ENCODE peak calls at places on chromosomes 12 and 14, in nine cellular contexts. One of them, this sample, is unnamed.

GRCh38 chr12:13167226-13167625 is 29.3 kb upstream of the EMP1 start:
- DNase-seq in IMR-90: no peak
- DNase-seq in A549: no peak
- DNase-seq in CD4-positive, alpha-beta memory T cell: no peak
- DNase-seq in AG04450: no peak
- DNase-seq in HCT116: no peak
- DNase-seq in transverse colon: no peak
- DNase-seq in CD8-positive, alpha-beta memory T cell: no peak
- DNase-seq in HL-60: no peak
- DNase-seq in this sample: no peak

GRCh38 chr12:53236443-53237111 is 4.6 kb upstream of the RARG start:
- DNase-seq in IMR-90: no peak
- DNase-seq in A549: no peak
- DNase-seq in CD4-positive, alpha-beta memory T cell: peak; percentile 81
- DNase-seq in AG04450: no peak
- DNase-seq in HCT116: no peak
- DNase-seq in transverse colon: no peak
- DNase-seq in CD8-positive, alpha-beta memory T cell: peak; percentile 60
- DNase-seq in HL-60: no peak
- DNase-seq in this sample: no peak

GRCh38 chr12:110813298-110813697 is 33.5 kb upstream of the CCDC63 start:
- DNase-seq in IMR-90: no peak
- DNase-seq in A549: no peak
- DNase-seq in CD4-positive, alpha-beta memory T cell: no peak
- DNase-seq in AG04450: no peak
- DNase-seq in HCT116: no peak
- DNase-seq in transverse colon: no peak
- DNase-seq in CD8-positive, alpha-beta memory T cell: no peak
- DNase-seq in HL-60: no peak
- DNase-seq in this sample: no peak

GRCh38 chr14:70073924-70074566 is 114.7 kb downstream of the SLC8A3 start:
- DNase-seq in IMR-90: peak; percentile 73
- DNase-seq in A549: peak; percentile 85
- DNase-seq in CD4-positive, alpha-beta memory T cell: peak; percentile 7
- DNase-seq in AG04450: peak; percentile 24
- DNase-seq in HCT116: peak; percentile 64
- DNase-seq in transverse colon: peak; percentile 68
- DNase-seq in CD8-positive, alpha-beta memory T cell: no peak
- DNase-seq in HL-60: peak; percentile 27
- DNase-seq in this sample: no peak

GRCh38 chr12:54259194-54260011 is 20.5 kb downstream of the CBX5 start:
- DNase-seq in IMR-90: peak; percentile 87
- DNase-seq in A549: peak; percentile 95
- DNase-seq in CD4-positive, alpha-beta memory T cell: peak; percentile 17
- DNase-seq in AG04450: peak; percentile 63
- DNase-seq in HCT116: peak; percentile 72
- DNase-seq in transverse colon: peak; percentile 64
- DNase-seq in CD8-positive, alpha-beta memory T cell: no peak
- DNase-seq in HL-60: no peak
- DNase-seq in this sample: no peak

GRCh38 chr12:92078167-92079053 is 67.2 kb downstream of the BTG1 start:
- DNase-seq in IMR-90: peak; percentile 96
- DNase-seq in A549: peak; percentile 60
- DNase-seq in CD4-positive, alpha-beta memory T cell: no peak
- DNase-seq in AG04450: peak; percentile 82
- DNase-seq in HCT116: peak; percentile 12
- DNase-seq in transverse colon: peak; percentile 18
- DNase-seq in CD8-positive, alpha-beta memory T cell: no peak
- DNase-seq in HL-60: no peak
- DNase-seq in this sample: peak; percentile 99

GRCh38 chr14:53473480-53473879 is 320.4 kb upstream of the DDHD1 start:
- DNase-seq in IMR-90: no peak
- DNase-seq in A549: no peak
- DNase-seq in CD4-positive, alpha-beta memory T cell: no peak
- DNase-seq in AG04450: no peak
- DNase-seq in HCT116: no peak
- DNase-seq in transverse colon: no peak
- DNase-seq in CD8-positive, alpha-beta memory T cell: no peak
- DNase-seq in HL-60: no peak
- DNase-seq in this sample: no peak

GRCh38 chr12:127194176-127194575 is 1072.8 kb upstream of the TMEM132C start:
- DNase-seq in IMR-90: no peak
- DNase-seq in A549: no peak
- DNase-seq in CD4-positive, alpha-beta memory T cell: no peak
- DNase-seq in AG04450: no peak
- DNase-seq in HCT116: no peak
- DNase-seq in transverse colon: no peak
- DNase-seq in CD8-positive, alpha-beta memory T cell: no peak
- DNase-seq in HL-60: no peak
- DNase-seq in this sample: no peak

GRCh38 chr12:122836027-122836921 is 1.0 kb downstream of the HIP1R start:
- DNase-seq in IMR-90: peak; percentile 16
- DNase-seq in A549: peak; percentile 50
- DNase-seq in CD4-positive, alpha-beta memory T cell: peak; percentile 66
- DNase-seq in AG04450: no peak
- DNase-seq in HCT116: no peak
- DNase-seq in transverse colon: peak; percentile 72
- DNase-seq in CD8-positive, alpha-beta memory T cell: peak; percentile 29
- DNase-seq in HL-60: peak; percentile 23
- DNase-seq in this sample: no peak

GRCh38 chr14:55807536-55807935 is 227.5 kb downstream of the KTN1 start:
- DNase-seq in IMR-90: no peak
- DNase-seq in A549: no peak
- DNase-seq in CD4-positive, alpha-beta memory T cell: no peak
- DNase-seq in AG04450: no peak
- DNase-seq in HCT116: no peak
- DNase-seq in transverse colon: no peak
- DNase-seq in CD8-positive, alpha-beta memory T cell: no peak
- DNase-seq in HL-60: no peak
- DNase-seq in this sample: no peak

GRCh38 chr14:58898655-58899316 is 261.0 kb downstream of the DACT1 start:
- DNase-seq in IMR-90: peak; percentile 97
- DNase-seq in A549: no peak
- DNase-seq in CD4-positive, alpha-beta memory T cell: no peak
- DNase-seq in AG04450: peak; percentile 71
- DNase-seq in HCT116: no peak
- DNase-seq in transverse colon: no peak
- DNase-seq in CD8-positive, alpha-beta memory T cell: no peak
- DNase-seq in HL-60: no peak
- DNase-seq in this sample: peak; percentile 93

GRCh38 chr12:14849664-14850063 is 6.3 kb upstream of the ART4 start:
- DNase-seq in IMR-90: peak; percentile 36
- DNase-seq in A549: no peak
- DNase-seq in CD4-positive, alpha-beta memory T cell: no peak
- DNase-seq in AG04450: no peak
- DNase-seq in HCT116: no peak
- DNase-seq in transverse colon: no peak
- DNase-seq in CD8-positive, alpha-beta memory T cell: no peak
- DNase-seq in HL-60: no peak
- DNase-seq in this sample: no peak

GRCh38 chr14:90087433-90087832 is 25.6 kb downstream of the KCNK13 start:
- DNase-seq in IMR-90: peak; percentile 58
- DNase-seq in A549: no peak
- DNase-seq in CD4-positive, alpha-beta memory T cell: no peak
- DNase-seq in AG04450: peak; percentile 13
- DNase-seq in HCT116: no peak
- DNase-seq in transverse colon: peak; percentile 29
- DNase-seq in CD8-positive, alpha-beta memory T cell: no peak
- DNase-seq in HL-60: peak; percentile 85
- DNase-seq in this sample: no peak

DNA sequence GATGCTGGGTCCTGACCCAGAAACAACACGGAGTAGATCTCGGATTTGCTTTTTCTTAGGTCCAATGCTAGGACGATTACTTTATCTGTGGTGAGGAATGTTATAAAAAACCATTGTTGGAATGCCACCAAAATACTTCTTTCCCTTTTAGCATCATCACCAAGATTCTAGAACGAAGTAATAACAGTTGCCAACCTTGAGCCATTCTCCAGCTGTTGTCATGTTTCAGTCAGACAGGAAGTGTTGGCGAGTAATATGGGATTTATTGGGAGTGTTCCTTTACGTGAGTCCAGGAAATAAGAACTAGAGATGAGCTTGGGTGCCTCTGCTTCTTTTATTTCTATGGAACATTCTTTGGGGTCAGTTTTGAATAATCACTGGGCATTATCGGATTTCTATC is 892.9 kb downstream of the DIO2 start:
- DNase-seq in IMR-90: peak; percentile 57
- DNase-seq in A549: no peak
- DNase-seq in CD4-positive, alpha-beta memory T cell: no peak
- DNase-seq in AG04450: no peak
- DNase-seq in HCT116: no peak
- DNase-seq in transverse colon: no peak
- DNase-seq in CD8-positive, alpha-beta memory T cell: no peak
- DNase-seq in HL-60: no peak
- DNase-seq in this sample: no peak
- H3K4me3 ChIP-seq in IMR-90: no peak overlapping the region
- H3K4me3 ChIP-seq in A549: no peak overlapping the region
- H3K4me3 ChIP-seq in CD4-positive, alpha-beta memory T cell: no peak overlapping the region
- H3K4me3 ChIP-seq in AG04450: no peak overlapping the region
- H3K4me3 ChIP-seq in HCT116: no peak overlapping the region
- H3K4me3 ChIP-seq in transverse colon: no peak overlapping the region
- H3K4me3 ChIP-seq in CD8-positive, alpha-beta memory T cell: no peak overlapping the region
- H3K4me3 ChIP-seq in HL-60: no peak overlapping the region
- H3K4me3 ChIP-seq in this sample: no peak overlapping the region

GRCh38 chr12:116881867-116882507 is 746 bp upstream of the HRK start:
- DNase-seq in IMR-90: no peak
- DNase-seq in A549: no peak
- DNase-seq in CD4-positive, alpha-beta memory T cell: no peak
- DNase-seq in AG04450: no peak
- DNase-seq in HCT116: no peak
- DNase-seq in transverse colon: no peak
- DNase-seq in CD8-positive, alpha-beta memory T cell: no peak
- DNase-seq in HL-60: no peak
- DNase-seq in this sample: no peak
- H3K4me3 ChIP-seq in IMR-90: no peak overlapping the region
- H3K4me3 ChIP-seq in A549: peak overlapping the region; percentile 47
- H3K4me3 ChIP-seq in CD4-positive, alpha-beta memory T cell: no peak overlapping the region
- H3K4me3 ChIP-seq in AG04450: no peak overlapping the region
- H3K4me3 ChIP-seq in HCT116: no peak overlapping the region
- H3K4me3 ChIP-seq in transverse colon: peak overlapping the region; percentile 23
- H3K4me3 ChIP-seq in CD8-positive, alpha-beta memory T cell: no peak overlapping the region
- H3K4me3 ChIP-seq in HL-60: no peak overlapping the region
- H3K4me3 ChIP-seq in this sample: no peak overlapping the region

GRCh38 chr14:75181426-75182062 is 5.1 kb upstream of the TMED10 start:
- DNase-seq in IMR-90: no peak
- DNase-seq in A549: no peak
- DNase-seq in CD4-positive, alpha-beta memory T cell: no peak
- DNase-seq in AG04450: no peak
- DNase-seq in HCT116: no peak
- DNase-seq in transverse colon: no peak
- DNase-seq in CD8-positive, alpha-beta memory T cell: no peak
- DNase-seq in HL-60: no peak
- DNase-seq in this sample: no peak

GRCh38 chr14:75175677-75176141 is 703 bp downstream of the TMED10 start:
- DNase-seq in IMR-90: peak; percentile 35
- DNase-seq in A549: peak; percentile 65
- DNase-seq in CD4-positive, alpha-beta memory T cell: no peak
- DNase-seq in AG04450: no peak
- DNase-seq in HCT116: peak; percentile 6
- DNase-seq in transverse colon: no peak
- DNase-seq in CD8-positive, alpha-beta memory T cell: no peak
- DNase-seq in HL-60: no peak
- DNase-seq in this sample: no peak

GRCh38 chr14:75170797-75171196 is 5.6 kb downstream of the TMED10 start:
- DNase-seq in IMR-90: no peak
- DNase-seq in A549: no peak
- DNase-seq in CD4-positive, alpha-beta memory T cell: no peak
- DNase-seq in AG04450: no peak
- DNase-seq in HCT116: no peak
- DNase-seq in transverse colon: no peak
- DNase-seq in CD8-positive, alpha-beta memory T cell: no peak
- DNase-seq in HL-60: no peak
- DNase-seq in this sample: no peak

GRCh38 chr14:75174066-75174465 is 2.3 kb downstream of the TMED10 start:
- DNase-seq in IMR-90: no peak
- DNase-seq in A549: no peak
- DNase-seq in CD4-positive, alpha-beta memory T cell: no peak
- DNase-seq in AG04450: no peak
- DNase-seq in HCT116: no peak
- DNase-seq in transverse colon: no peak
- DNase-seq in CD8-positive, alpha-beta memory T cell: no peak
- DNase-seq in HL-60: no peak
- DNase-seq in this sample: no peak

DNA sequence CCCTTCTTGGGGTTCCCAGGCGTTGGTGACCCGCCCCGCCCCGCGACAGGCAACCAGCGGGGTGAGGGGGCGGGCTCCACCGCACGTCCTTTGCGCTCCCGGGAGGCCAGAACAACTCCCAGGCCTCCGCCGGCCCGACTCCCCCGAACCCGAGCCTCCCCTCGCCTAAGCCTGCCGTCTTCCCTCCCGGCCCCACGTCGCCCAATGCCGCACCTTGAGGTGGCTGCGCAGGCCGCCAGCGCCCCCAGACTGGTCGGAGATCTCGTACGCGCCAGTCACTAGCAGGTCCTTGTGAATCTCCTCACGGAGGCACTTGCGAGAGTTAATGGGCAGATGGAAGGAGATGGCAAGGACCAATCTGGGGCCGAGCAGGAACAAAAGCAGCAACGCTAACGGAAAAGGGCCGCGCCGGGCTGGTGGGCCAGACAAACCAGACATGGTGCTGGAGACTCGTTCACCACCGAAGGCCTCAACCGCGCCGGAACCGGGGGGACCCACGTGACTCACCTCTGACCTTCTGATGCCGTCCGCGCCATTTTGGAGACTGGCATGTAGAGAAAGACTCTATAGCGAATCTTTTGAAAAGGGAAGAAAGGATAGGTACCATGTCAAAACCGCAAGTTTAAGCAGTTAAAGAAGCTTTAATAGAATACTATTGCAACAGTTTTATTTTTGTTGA is at the start of gene TMED10:
- DNase-seq in IMR-90: peak; percentile 85
- DNase-seq in A549: peak; percentile 82
- DNase-seq in CD4-positive, alpha-beta memory T cell: peak; percentile 95
- DNase-seq in AG04450: peak; percentile 59
- DNase-seq in HCT116: peak; percentile 78
- DNase-seq in transverse colon: peak; percentile 93
- DNase-seq in CD8-positive, alpha-beta memory T cell: peak; percentile 87
- DNase-seq in HL-60: peak; percentile 68
- DNase-seq in this sample: no peak
- H3K4me3 ChIP-seq in IMR-90: peak within 1 kb of the TSS; percentile 75
- H3K4me3 ChIP-seq in A549: peak within 1 kb of the TSS; percentile 83
- H3K4me3 ChIP-seq in CD4-positive, alpha-beta memory T cell: peak within 1 kb of the TSS; percentile 78
- H3K4me3 ChIP-seq in AG04450: peak within 1 kb of the TSS; percentile 95
- H3K4me3 ChIP-seq in HCT116: peak within 1 kb of the TSS; percentile 88
- H3K4me3 ChIP-seq in transverse colon: peak within 1 kb of the TSS; percentile 81
- H3K4me3 ChIP-seq in CD8-positive, alpha-beta memory T cell: peak within 1 kb of the TSS; percentile 87
- H3K4me3 ChIP-seq in HL-60: peak within 1 kb of the TSS; percentile 64
- H3K4me3 ChIP-seq in this sample: peak within 1 kb of the TSS; percentile 96

DNA sequence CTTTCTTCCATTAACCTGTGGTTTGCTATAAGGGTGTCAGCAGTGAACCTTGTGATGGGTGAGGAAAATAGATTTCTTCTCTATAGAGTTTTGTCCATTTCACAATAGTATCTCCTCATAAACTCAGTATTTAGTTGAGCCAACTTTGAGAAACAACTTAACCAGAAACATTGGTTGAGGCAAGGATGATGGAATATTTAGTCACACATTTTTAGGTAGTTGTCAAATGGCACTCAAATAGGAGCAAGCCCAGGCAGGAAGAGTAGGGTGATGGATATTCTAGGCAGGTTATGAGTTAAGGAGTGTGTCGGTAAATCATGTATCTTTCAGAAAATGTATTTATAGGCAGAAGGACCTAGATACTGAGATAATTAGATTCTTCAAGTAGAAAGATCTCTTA is 1267.6 kb downstream of the SLC16A7 start:
- DNase-seq in IMR-90: no peak
- DNase-seq in A549: no peak
- DNase-seq in CD4-positive, alpha-beta memory T cell: no peak
- DNase-seq in AG04450: no peak
- DNase-seq in HCT116: no peak
- DNase-seq in transverse colon: no peak
- DNase-seq in CD8-positive, alpha-beta memory T cell: no peak
- DNase-seq in HL-60: no peak
- DNase-seq in this sample: no peak
- H3K4me3 ChIP-seq in IMR-90: no peak overlapping the region
- H3K4me3 ChIP-seq in A549: no peak overlapping the region
- H3K4me3 ChIP-seq in CD4-positive, alpha-beta memory T cell: no peak overlapping the region
- H3K4me3 ChIP-seq in AG04450: no peak overlapping the region
- H3K4me3 ChIP-seq in HCT116: no peak overlapping the region
- H3K4me3 ChIP-seq in transverse colon: no peak overlapping the region
- H3K4me3 ChIP-seq in CD8-positive, alpha-beta memory T cell: no peak overlapping the region
- H3K4me3 ChIP-seq in HL-60: no peak overlapping the region
- H3K4me3 ChIP-seq in this sample: no peak overlapping the region